ENCODE peak calls at places on chromosomes 6 and 20, in seven cellular contexts. Q is BJ; Y is fibroblast of lung; B is activated naive CD8-positive, alpha-beta T cell treated with anti-CD3 and anti-CD28 coated beads, Interleukin-2, amount 50 U/mL, for 24 hours; S is stimulated activated CD4-positive, alpha-beta T cell treated with anti-CD3 and anti-CD28 coated beads, Interleukin-4, amount 100 ng/mL, for 4 hours; N is T-helper 2 cell; P is activated naive CD4-positive, alpha-beta T cell treated with anti-CD3 and anti-CD28 coated beads, Interleukin-2, amount 10 ng/mL, durations not matched to agents 7 days and 5 days. Z is an unnamed sample.
A peak's percentile ranks its signal among the peaks of the same experiment; 100 is the strongest.

GRCh38 chr6:170063431-170063830 is 227.4 kb downstream of the DLL1 start:
- DNase-seq in Q (no peak), Y (no peak), B (no peak), S (no peak), N (no peak), P (no peak), Z (no peak)

GRCh38 chr20:55143605-55144004 is 668.2 kb downstream of the DOK5 start:
- DNase-seq in Q (no peak), Y (no peak), B (no peak), S (no peak), N (no peak), P (no peak), Z (no peak)

GRCh38 chr6:126107475-126108121 is 121.3 kb downstream of the TRMT11 start:
- DNase-seq in Q (no peak), Y (no peak), B (no peak), S (no peak), N (no peak), P (no peak), Z (no peak)

GRCh38 chr20:63553251-63553932 is 567 bp upstream of the FNDC11 start:
- DNase-seq in Q (no peak), Y (peak; percentile 88), B (peak; percentile 89), S (peak; percentile 82), N (peak; percentile 85), P (peak; percentile 88), Z (peak; percentile 40)

GRCh38 chr6:11207199-11207968 is 25.1 kb downstream of the NEDD9 start:
- DNase-seq in Q (peak; percentile 95), Y (peak; percentile 98), B (no peak), S (no peak), N (no peak), P (no peak), Z (peak; percentile 98)

GRCh38 chr20:61044499-61044898 is 207.6 kb upstream of the CDH4 start:
- DNase-seq in Q (no peak), Y (no peak), B (no peak), S (no peak), N (no peak), P (no peak), Z (no peak)

GRCh38 chr6:114390176-114390575 is 47.4 kb upstream of the HS3ST5 start:
- DNase-seq in Q (no peak), Y (no peak), B (no peak), S (no peak), N (no peak), P (no peak), Z (peak; percentile 21)

GRCh38 chr6:111779660-111780059 is 93.6 kb downstream of the FYN start:
- DNase-seq in Q (no peak), Y (no peak), B (no peak), S (no peak), N (no peak), P (no peak), Z (no peak)

GRCh38 chr6:149934249-149935156 is 7.3 kb upstream of the ULBP2 start:
- DNase-seq in Q (no peak), Y (peak; percentile 82), B (peak; percentile 67), S (peak; percentile 59), N (peak; percentile 58), P (peak; percentile 81), Z (peak; percentile 64)

GRCh38 chr6:151330130-151330715 is 61.1 kb downstream of the ZBTB2 start:
- DNase-seq in Q (peak; percentile 51), Y (peak; percentile 91), B (no peak), S (no peak), N (no peak), P (no peak), Z (no peak)

GRCh38 chr20:19609642-19610223 is 148.3 kb upstream of the RIN2 start:
- DNase-seq in Q (no peak), Y (no peak), B (no peak), S (no peak), N (no peak), P (no peak), Z (peak; percentile 98)

GRCh38 chr6:147709396-147710272 is 201.1 kb downstream of the SAMD5 start:
- DNase-seq in Q (no peak), Y (no peak), B (no peak), S (no peak), N (no peak), P (no peak), Z (peak; percentile 7)

GRCh38 chr6:44800171-44800671 is 412.7 kb downstream of the CDC5L start:
- DNase-seq in Q (no peak), Y (peak; percentile 55), B (no peak), S (no peak), N (no peak), P (no peak), Z (peak; percentile 18)

GRCh38 chr6:2221724-2222274 is 23.6 kb downstream of the GMDS start:
- DNase-seq in Q (no peak), Y (no peak), B (no peak), S (no peak), N (no peak), P (peak; percentile 33), Z (no peak)

GRCh38 chr6:32133786-32134185 is 3.7 kb upstream of the FKBPL start:
- DNase-seq in Q (no peak), Y (no peak), B (no peak), S (no peak), N (no peak), P (no peak), Z (no peak)

GRCh38 chr20:35849726-35850125 is 77.9 kb downstream of the PHF20 start:
- DNase-seq in Q (no peak), Y (no peak), B (no peak), S (no peak), N (no peak), P (no peak), Z (no peak)

GRCh38 chr6:111087106-111087835 is at the start of gene SLC16A10:
- DNase-seq in Q (no peak), Y (no peak), B (peak; percentile 79), S (peak; percentile 84), N (peak; percentile 58), P (peak; percentile 84), Z (peak; percentile 65)

GRCh38 chr6:98525860-98526259 is 308.5 kb upstream of the POU3F2 start:
- DNase-seq in Q (no peak), Y (no peak), B (no peak), S (no peak), N (no peak), P (no peak), Z (no peak)

GRCh38 chr20:58523916-58524315 is 8.7 kb upstream of the APCDD1L start:
- DNase-seq in Q (no peak), Y (peak; percentile 33), B (no peak), S (no peak), N (no peak), P (no peak), Z (no peak)

GRCh38 chr6:72579865-72580264 is 42.0 kb upstream of the KCNQ5 start:
- DNase-seq in Q (no peak), Y (peak; percentile 2), B (no peak), S (no peak), N (no peak), P (no peak), Z (no peak)

GRCh38 chr6:111624391-111625098 is 18.9 kb upstream of the TRAF3IP2 start:
- DNase-seq in Q (no peak), Y (no peak), B (no peak), S (no peak), N (no peak), P (no peak), Z (no peak)

GRCh38 chr6:157921685-157922367 is 59.8 kb upstream of the SYNJ2 start:
- DNase-seq in Q (peak; percentile 80), Y (peak; percentile 52), B (no peak), S (no peak), N (no peak), P (no peak), Z (no peak)

GRCh38 chr6:42727084-42727601 is 4.7 kb upstream of the PRPH2 start:
- DNase-seq in Q (no peak), Y (peak; percentile 47), B (peak; percentile 28), S (no peak), N (no peak), P (no peak), Z (no peak)

GRCh38 chr6:96621983-96622382 is 59.1 kb downstream of the FHL5 start:
- DNase-seq in Q (no peak), Y (no peak), B (no peak), S (no peak), N (no peak), P (no peak), Z (no peak)